ENCODE peak calls at places on chromosomes 7 and 10, in four cellular contexts. One of them, this sample, is unnamed. For H3K36me3, the result is how much of the 10 kb centered on the place peaks cover.

GRCh38 chr7:143485091-143485490 is 7.4 kb downstream of the TAS2R41 start:
- DNase-seq in hepatocyte: no peak
- DNase-seq in K562: no peak
- DNase-seq in A673: no peak
- DNase-seq in this sample: no peak

GRCh38 chr10:58087896-58088295 is 179.8 kb downstream of the IPMK start:
- DNase-seq in hepatocyte: no peak
- DNase-seq in K562: no peak
- DNase-seq in A673: no peak
- DNase-seq in this sample: no peak

GRCh38 chr7:98831641-98832221 is 38.1 kb downstream of the TMEM130 start:
- DNase-seq in hepatocyte: no peak
- DNase-seq in K562: peak
- DNase-seq in A673: peak
- DNase-seq in this sample: no peak

GRCh38 chr7:102248456-102249395 is 37.9 kb upstream of the SH2B2 start:
- DNase-seq in hepatocyte: no peak
- DNase-seq in K562: no peak
- DNase-seq in A673: no peak
- DNase-seq in this sample: no peak

GRCh38 chr7:101948650-101949049 is 131.2 kb downstream of the CUX1 start:
- DNase-seq in hepatocyte: no peak
- DNase-seq in K562: no peak
- DNase-seq in A673: no peak
- DNase-seq in this sample: no peak

GRCh38 chr7:157544980-157545680 is 208.3 kb downstream of the DNAJB6 start:
- DNase-seq in hepatocyte: no peak
- DNase-seq in K562: no peak
- DNase-seq in A673: no peak
- DNase-seq in this sample: no peak

GRCh38 chr10:14072541-14072940 is 258.2 kb downstream of the FRMD4A start:
- DNase-seq in hepatocyte: no peak
- DNase-seq in K562: no peak
- DNase-seq in A673: no peak
- DNase-seq in this sample: no peak

GRCh38 chr10:112713411-112713810 is 236.6 kb upstream of the TCF7L2 start:
- DNase-seq in hepatocyte: no peak
- DNase-seq in K562: no peak
- DNase-seq in A673: no peak
- DNase-seq in this sample: no peak

GRCh38 chr7:43390601-43391000 is 192.3 kb upstream of the STK17A start:
- DNase-seq in hepatocyte: no peak
- DNase-seq in K562: no peak
- DNase-seq in A673: no peak
- DNase-seq in this sample: no peak

GRCh38 chr7:122301291-122301690 is 3.3 kb downstream of the FEZF1 start:
- DNase-seq in hepatocyte: no peak
- DNase-seq in K562: no peak
- DNase-seq in A673: peak
- DNase-seq in this sample: no peak

GRCh38 chr10:945778-946177 is 14.3 kb upstream of the LARP4B start:
- DNase-seq in hepatocyte: no peak
- DNase-seq in K562: no peak
- DNase-seq in A673: no peak
- DNase-seq in this sample: no peak

GRCh38 chr10:118457824-118458428 is 115.8 kb upstream of the FAM204A start:
- DNase-seq in hepatocyte: no peak
- DNase-seq in K562: no peak
- DNase-seq in A673: no peak
- DNase-seq in this sample: no peak

GRCh38 chr10:76558996-76559888 is 1078.4 kb downstream of the KCNMA1 start:
- DNase-seq in hepatocyte: peak
- DNase-seq in K562: no peak
- DNase-seq in A673: no peak
- DNase-seq in this sample: no peak

GRCh38 chr7:146591976-146592375 is 475.4 kb downstream of the CNTNAP2 start:
- DNase-seq in hepatocyte: no peak
- DNase-seq in K562: no peak
- DNase-seq in A673: no peak
- DNase-seq in this sample: no peak

GRCh38 chr7:47609803-47610452 is 28.0 kb upstream of the TNS3 start:
- DNase-seq in hepatocyte: no peak
- DNase-seq in K562: no peak
- DNase-seq in A673: no peak
- DNase-seq in this sample: no peak

GRCh38 chr10:58963101-58963534 is 213.3 kb upstream of the PHYHIPL start:
- DNase-seq in hepatocyte: peak
- DNase-seq in K562: peak
- DNase-seq in A673: peak
- DNase-seq in this sample: no peak

GRCh38 chr7:10973942-10974716 is 457 bp downstream of the PHF14 start:
- DNase-seq in hepatocyte: peak
- DNase-seq in K562: peak
- DNase-seq in A673: peak
- DNase-seq in this sample: no peak

GRCh38 chr10:128627811-128628210 is 501.6 kb upstream of the MKI67 start:
- DNase-seq in hepatocyte: no peak
- DNase-seq in K562: no peak
- DNase-seq in A673: no peak
- DNase-seq in this sample: no peak

GRCh38 chr7:29285451-29285807 is 90.9 kb downstream of the CHN2 start:
- DNase-seq in hepatocyte: no peak
- DNase-seq in K562: no peak
- DNase-seq in A673: peak
- DNase-seq in this sample: peak

GRCh38 chr10:99370993-99371392 is 41.8 kb downstream of the CNNM1 start:
- DNase-seq in hepatocyte: peak
- DNase-seq in K562: peak
- DNase-seq in A673: peak
- DNase-seq in this sample: no peak

GRCh38 chr7:150737265-150738055 is at the start of gene GIMAP5:
- DNase-seq in hepatocyte: no peak
- DNase-seq in K562: no peak
- DNase-seq in A673: no peak
- DNase-seq in this sample: no peak

GRCh38 chr7:5689118-5689517 is 92.3 kb downstream of the RNF216 start:
- DNase-seq in hepatocyte: no peak
- DNase-seq in K562: no peak
- DNase-seq in A673: no peak
- DNase-seq in this sample: no peak

GRCh38 chr7:593324-594115 is 73.9 kb upstream of the PDGFA start:
- DNase-seq in hepatocyte: no peak
- DNase-seq in K562: no peak
- DNase-seq in A673: no peak
- DNase-seq in this sample: no peak

GRCh38 chr7:150649428-150649827 is 17.2 kb upstream of the GIMAP6 start:
- DNase-seq in hepatocyte: no peak
- DNase-seq in K562: no peak
- DNase-seq in A673: no peak
- DNase-seq in this sample: no peak

GRCh38 chr7:41890631-41891265 is 187.9 kb upstream of the INHBA start:
- DNase-seq in hepatocyte: no peak
- DNase-seq in K562: no peak
- DNase-seq in A673: no peak
- DNase-seq in this sample: peak

GRCh38 chr10:30043476-30044270 is 15.7 kb downstream of the JCAD start:
- DNase-seq in hepatocyte: no peak
- DNase-seq in K562: no peak
- DNase-seq in A673: no peak
- DNase-seq in this sample: no peak

GRCh38 chr10:116771101-116771705 is 28.8 kb upstream of the HSPA12A start:
- DNase-seq in hepatocyte: peak
- DNase-seq in K562: no peak
- DNase-seq in A673: no peak
- DNase-seq in this sample: no peak

GRCh38 chr7:127230192-127230925 is 22.4 kb downstream of the GRM8 start:
- DNase-seq in hepatocyte: no peak
- DNase-seq in K562: no peak
- DNase-seq in A673: no peak
- DNase-seq in this sample: no peak

DNA sequence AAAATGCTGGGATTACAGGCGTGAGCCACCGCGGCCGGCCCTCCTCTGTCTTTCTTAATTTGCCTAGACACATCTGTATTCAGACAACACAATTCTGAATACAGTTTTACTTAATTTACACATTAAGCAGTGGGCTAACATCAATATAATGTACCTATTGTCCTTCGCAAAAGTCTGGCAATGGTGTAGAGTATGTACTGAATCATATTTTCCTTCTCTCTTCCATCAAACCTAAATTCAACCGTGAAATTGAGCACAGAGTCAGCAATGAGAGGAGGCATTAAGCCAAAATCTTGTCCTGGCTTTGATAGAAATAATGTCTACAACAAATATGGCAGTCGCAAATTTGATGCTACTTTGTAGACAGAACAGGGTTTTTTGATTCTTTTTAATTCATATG is 30.4 kb downstream of the FZD9 start:
- DNase-seq in hepatocyte: no peak
- DNase-seq in K562: no peak
- DNase-seq in A673: no peak
- DNase-seq in this sample: no peak
- H3K36me3 ChIP-seq in hepatocyte: under half
- H3K36me3 ChIP-seq in K562: half or more
- H3K36me3 ChIP-seq in A673: half or more
- H3K36me3 ChIP-seq in this sample: half or more

GRCh38 chr10:22333667-22334282 is 11.5 kb upstream of the SPAG6 start:
- DNase-seq in hepatocyte: no peak
- DNase-seq in K562: no peak
- DNase-seq in A673: no peak
- DNase-seq in this sample: no peak

GRCh38 chr10:22333167-22333566 is 12.1 kb upstream of the SPAG6 start:
- DNase-seq in hepatocyte: no peak
- DNase-seq in K562: no peak
- DNase-seq in A673: no peak
- DNase-seq in this sample: no peak

GRCh38 chr10:22338260-22338894 is 6.9 kb upstream of the SPAG6 start:
- DNase-seq in hepatocyte: no peak
- DNase-seq in K562: no peak
- DNase-seq in A673: no peak
- DNase-seq in this sample: no peak

GRCh38 chr10:22334414-22335203 is 10.7 kb upstream of the SPAG6 start:
- DNase-seq in hepatocyte: peak
- DNase-seq in K562: no peak
- DNase-seq in A673: no peak
- DNase-seq in this sample: no peak

DNA sequence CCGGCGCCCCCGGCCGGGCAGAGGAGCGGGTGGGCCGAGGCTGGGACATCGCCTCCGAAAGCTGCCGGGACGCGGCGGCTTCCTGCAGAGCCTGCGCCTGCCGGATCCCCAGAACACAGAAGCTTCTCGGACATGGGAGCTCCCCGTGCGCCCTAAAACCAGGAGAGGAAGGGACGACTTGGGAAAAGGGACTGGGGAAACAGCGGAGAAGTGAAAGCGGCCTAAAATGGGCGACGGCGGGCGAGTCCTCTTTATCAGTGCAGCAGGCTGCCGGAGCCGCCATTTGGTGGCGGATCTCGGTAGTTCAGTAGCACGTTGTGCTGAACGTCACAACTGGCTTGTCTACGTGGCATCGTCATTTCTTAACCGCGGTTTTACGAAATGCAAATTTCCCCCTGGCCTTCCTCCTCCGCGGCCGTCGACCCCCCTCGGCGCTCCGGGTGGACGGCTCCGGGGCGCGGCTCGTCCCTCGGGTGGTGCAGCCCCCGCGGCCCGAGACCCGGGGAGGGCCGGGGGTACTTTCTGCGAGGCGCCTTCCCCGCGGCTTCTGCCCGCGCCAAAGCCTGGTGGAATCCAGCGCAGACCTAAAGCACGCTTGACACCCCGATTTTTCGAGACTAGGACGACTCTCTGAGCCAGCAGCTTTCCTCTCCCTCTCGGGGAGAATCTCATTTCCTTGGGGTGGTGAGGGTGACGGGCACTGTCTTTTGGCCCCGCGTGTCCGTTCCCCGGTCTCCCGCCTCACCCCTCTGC is 9.9 kb upstream of the SPAG6 start:
- DNase-seq in hepatocyte: peak
- DNase-seq in K562: no peak
- DNase-seq in A673: no peak
- DNase-seq in this sample: no peak
- TF ChIP-seq EZH2 in hepatocyte: peak
- TF ChIP-seq EZH2 in K562: no peak
- TF ChIP-seq EZH2 in A673: no peak
- TF ChIP-seq EZH2 in this sample: no peak

DNA sequence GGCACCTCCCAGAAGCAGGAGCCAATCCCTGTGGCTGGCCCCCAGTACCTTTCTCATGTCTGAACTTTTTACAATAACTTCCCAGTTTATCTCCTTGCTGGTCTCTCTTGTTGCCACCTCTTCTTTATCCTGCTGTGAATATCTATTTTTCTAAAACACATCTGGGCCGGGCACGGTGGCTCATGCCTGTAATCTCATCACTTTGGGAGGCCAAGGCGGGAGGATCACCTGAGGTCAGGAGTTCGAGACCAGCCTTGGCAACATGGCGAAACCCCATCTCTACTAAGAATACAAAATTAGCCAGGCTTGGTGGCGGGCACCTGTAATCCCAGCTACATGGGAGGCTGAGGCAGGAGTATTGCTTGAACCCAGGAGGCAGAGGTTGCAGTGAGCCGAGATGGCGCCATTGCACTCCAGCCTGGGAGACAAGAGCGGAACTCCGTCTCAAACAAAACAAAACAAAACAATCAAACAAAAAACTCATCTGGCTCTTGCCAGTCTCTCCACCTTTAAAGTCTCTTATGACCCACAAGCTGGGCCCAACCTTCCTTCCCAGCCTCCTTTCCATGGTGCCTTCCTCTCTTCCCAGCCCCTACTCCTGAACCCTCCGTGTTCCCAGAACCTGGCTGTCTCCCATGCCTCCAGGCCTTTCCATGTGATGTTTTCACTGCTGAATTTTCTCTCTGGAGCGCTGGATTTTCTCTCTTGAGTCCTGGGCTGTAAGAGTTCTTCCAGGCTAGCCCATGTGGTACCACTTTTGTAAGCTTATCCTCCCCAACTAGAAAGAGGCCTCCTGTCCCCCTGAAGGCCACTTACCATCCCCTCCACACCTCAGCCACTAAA is 51.3 kb downstream of the HIP1 start:
- DNase-seq in hepatocyte: no peak
- DNase-seq in K562: no peak
- DNase-seq in A673: no peak
- DNase-seq in this sample: no peak
- H3K27ac ChIP-seq in hepatocyte: no peak
- H3K27ac ChIP-seq in K562: no peak
- H3K27ac ChIP-seq in A673: no peak
- H3K27ac ChIP-seq in this sample: no peak

DNA sequence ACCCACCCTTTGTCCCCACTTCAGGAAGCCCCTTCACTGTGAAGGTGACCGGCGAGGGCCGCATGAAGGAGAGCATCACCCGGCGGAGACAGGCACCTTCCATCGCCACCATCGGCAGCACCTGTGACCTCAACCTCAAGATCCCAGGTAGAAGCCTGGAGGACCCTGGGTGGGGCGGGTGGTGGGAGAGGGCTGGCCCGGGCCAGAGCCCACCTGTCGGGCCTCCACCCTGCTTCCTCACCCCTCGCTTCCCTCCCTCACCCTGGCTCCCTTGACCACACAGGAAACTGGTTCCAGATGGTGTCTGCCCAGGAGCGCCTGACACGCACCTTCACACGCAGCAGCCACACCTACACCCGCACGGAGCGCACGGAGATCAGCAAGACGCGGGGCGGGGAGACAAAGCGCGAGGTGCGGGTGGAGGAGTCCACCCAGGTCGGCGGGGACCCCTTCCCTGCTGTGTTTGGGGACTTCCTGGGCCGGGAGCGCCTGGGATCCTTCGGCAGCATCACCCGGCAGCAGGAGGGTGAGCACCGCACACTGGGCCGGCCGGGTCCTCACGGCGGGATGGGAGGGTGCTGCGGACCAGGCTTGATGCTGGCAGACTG is 8.9 kb upstream of the ATP6V1F start:
- DNase-seq in hepatocyte: no peak
- DNase-seq in K562: no peak
- DNase-seq in A673: no peak
- DNase-seq in this sample: no peak
- H3K36me3 ChIP-seq in hepatocyte: under half
- H3K36me3 ChIP-seq in K562: half or more
- H3K36me3 ChIP-seq in A673: under half
- H3K36me3 ChIP-seq in this sample: under half

This sample was measured in PC-9.